ENCODE peak calls at places on chromosomes 13 and 19, in seven cellular contexts. W, M, S, B, P, R and X are unnamed samples.

GRCh38 chr13:53151692-53152421 is 123.2 kb downstream of the OLFM4 start:
- DNase-seq in W (peak; percentile 33), M (peak; percentile 59), S (peak; percentile 14), B (peak; percentile 36), P (no peak), R (no peak), X (peak; percentile 18)

GRCh38 chr19:29841209-29841558 is 29.4 kb downstream of the CCNE1 start:
- DNase-seq in W (no peak), M (no peak), S (no peak), B (no peak), P (no peak), R (no peak), X (no peak)

GRCh38 chr13:45823583-45823982 is 28.0 kb downstream of the SIAH3 start:
- DNase-seq in W (no peak), M (no peak), S (no peak), B (no peak), P (no peak), R (no peak), X (no peak)

GRCh38 chr13:30766234-30766633 is 30.9 kb downstream of the ALOX5AP start:
- DNase-seq in W (no peak), M (no peak), S (no peak), B (no peak), P (no peak), R (no peak), X (no peak)

GRCh38 chr19:28612275-28612769 is 600.6 kb downstream of the UQCRFS1 start:
- DNase-seq in W (no peak), M (no peak), S (no peak), B (no peak), P (no peak), R (no peak), X (no peak)

GRCh38 chr13:76523740-76524382 is 362.3 kb downstream of the KCTD12 start:
- DNase-seq in W (no peak), M (no peak), S (peak; percentile 1), B (no peak), P (no peak), R (no peak), X (no peak)

GRCh38 chr19:4638330-4638729 is 986 bp upstream of the TNFAIP8L1 start:
- DNase-seq in W (no peak), M (no peak), S (no peak), B (no peak), P (peak; percentile 36), R (no peak), X (no peak)

GRCh38 chr13:57740719-57741118 is 109.2 kb downstream of the PCDH17 start:
- DNase-seq in W (peak; percentile 44), M (no peak), S (no peak), B (no peak), P (no peak), R (no peak), X (no peak)

GRCh38 chr13:22936228-22936627 is 244.6 kb upstream of the SGCG start:
- DNase-seq in W (no peak), M (no peak), S (no peak), B (no peak), P (no peak), R (no peak), X (no peak)

GRCh38 chr13:53310786-53311185 is 282.2 kb downstream of the OLFM4 start:
- DNase-seq in W (no peak), M (no peak), S (no peak), B (no peak), P (no peak), R (no peak), X (no peak)

GRCh38 chr19:38392707-38393308 is 4.3 kb downstream of the SPRED3 start:
- DNase-seq in W (no peak), M (no peak), S (peak; percentile 48), B (peak; percentile 41), P (no peak), R (no peak), X (no peak)

GRCh38 chr19:8401981-8402411 is 11.1 kb upstream of the MARCHF2 start:
- DNase-seq in W (no peak), M (no peak), S (no peak), B (no peak), P (no peak), R (no peak), X (no peak)

GRCh38 chr13:112619730-112620639 is 32.0 kb upstream of the TUBGCP3 start:
- DNase-seq in W (no peak), M (peak; percentile 39), S (peak; percentile 50), B (no peak), P (no peak), R (no peak), X (no peak)

GRCh38 chr13:85277753-85278152 is 521.5 kb downstream of the SLITRK6 start:
- DNase-seq in W (no peak), M (no peak), S (peak; percentile 1), B (no peak), P (no peak), R (no peak), X (no peak)

GRCh38 chr13:80524447-80525215 is 183.7 kb upstream of the SPRY2 start:
- DNase-seq in W (no peak), M (no peak), S (peak; percentile 26), B (no peak), P (no peak), R (no peak), X (no peak)

GRCh38 chr19:51564791-51565190 is 6.3 kb upstream of the ZNF175 start:
- DNase-seq in W (no peak), M (no peak), S (no peak), B (no peak), P (no peak), R (no peak), X (no peak)

GRCh38 chr19:19538077-19538764 is at the start of gene CILP2:
- DNase-seq in W (no peak), M (peak; percentile 75), S (no peak), B (peak; percentile 45), P (no peak), R (no peak), X (no peak)

GRCh38 chr13:79966502-79966901 is 374.4 kb downstream of the SPRY2 start:
- DNase-seq in W (no peak), M (no peak), S (peak; percentile 63), B (no peak), P (no peak), R (no peak), X (no peak)

GRCh38 chr19:19110410-19111137 is 27.7 kb downstream of the TMEM161A start:
- DNase-seq in W (peak; percentile 32), M (no peak), S (no peak), B (peak; percentile 25), P (no peak), R (no peak), X (no peak)

GRCh38 chr13:32086791-32087441 is 55.3 kb downstream of the FRY start:
- DNase-seq in W (no peak), M (no peak), S (peak; percentile 19), B (no peak), P (no peak), R (no peak), X (peak; percentile 48)

GRCh38 chr19:11090264-11091032 is 1.2 kb downstream of the LDLR start:
- DNase-seq in W (peak; percentile 97), M (peak; percentile 96), S (peak; percentile 84), B (peak; percentile 99), P (peak; percentile 92), R (peak; percentile 69), X (peak; percentile 88)